ENCODE peak calls at places on chromosomes 2 and 18, in seven cellular contexts. One of them, this sample, is unnamed.

GRCh38 chr18:8800041-8800441 is 94.7 kb downstream of the MTCL1 start:
- DNase-seq in AG08395: peak
- DNase-seq in T47D: no peak
- DNase-seq in NCI-H345: no peak
- DNase-seq in cardiac muscle cell: no peak
- DNase-seq in PC-9: no peak
- DNase-seq in tibial nerve: no peak
- DNase-seq in this sample: no peak

GRCh38 chr2:127025357-127026062 is 81.4 kb downstream of the BIN1 start:
- DNase-seq in PC-9: no peak
- DNase-seq in AG08395: peak
- DNase-seq in cardiac muscle cell: peak
- DNase-seq in NCI-H345: peak
- DNase-seq in tibial nerve: peak
- DNase-seq in T47D: no peak
- DNase-seq in this sample: peak

GRCh38 chr2:73907840-73908452 is 15.1 kb downstream of the ACTG2 start:
- DNase-seq in T47D: peak
- DNase-seq in NCI-H345: peak
- DNase-seq in cardiac muscle cell: peak
- DNase-seq in tibial nerve: no peak
- DNase-seq in AG08395: no peak
- DNase-seq in PC-9: peak
- DNase-seq in this sample: no peak

GRCh38 chr2:68994864-68995263 is 18.1 kb upstream of the ANTXR1 start:
- DNase-seq in tibial nerve: peak
- DNase-seq in PC-9: peak
- DNase-seq in AG08395: peak
- DNase-seq in T47D: no peak
- DNase-seq in NCI-H345: no peak
- DNase-seq in cardiac muscle cell: no peak
- DNase-seq in this sample: peak

GRCh38 chr2:149221898-149222297 is 108.5 kb upstream of the LYPD6 start:
- DNase-seq in PC-9: no peak
- DNase-seq in T47D: no peak
- DNase-seq in NCI-H345: no peak
- DNase-seq in AG08395: no peak
- DNase-seq in cardiac muscle cell: peak
- DNase-seq in tibial nerve: no peak
- DNase-seq in this sample: no peak

GRCh38 chr2:15041429-15041837 is 408.9 kb downstream of the LRATD1 start:
- DNase-seq in T47D: no peak
- DNase-seq in PC-9: no peak
- DNase-seq in cardiac muscle cell: peak
- DNase-seq in NCI-H345: peak
- DNase-seq in AG08395: no peak
- DNase-seq in tibial nerve: peak
- DNase-seq in this sample: no peak

GRCh38 chr2:46824611-46825010 is 91.0 kb downstream of the MCFD2 start:
- DNase-seq in PC-9: no peak
- DNase-seq in T47D: no peak
- DNase-seq in tibial nerve: no peak
- DNase-seq in cardiac muscle cell: no peak
- DNase-seq in NCI-H345: no peak
- DNase-seq in AG08395: no peak
- DNase-seq in this sample: no peak

GRCh38 chr2:159131882-159132281 is 154.6 kb downstream of the WDSUB1 start:
- DNase-seq in PC-9: no peak
- DNase-seq in T47D: no peak
- DNase-seq in NCI-H345: no peak
- DNase-seq in tibial nerve: no peak
- DNase-seq in AG08395: peak
- DNase-seq in cardiac muscle cell: no peak
- DNase-seq in this sample: no peak

GRCh38 chr2:23801396-23801795 is 125.5 kb downstream of the ATAD2B start:
- DNase-seq in NCI-H345: no peak
- DNase-seq in AG08395: peak
- DNase-seq in PC-9: no peak
- DNase-seq in tibial nerve: no peak
- DNase-seq in T47D: no peak
- DNase-seq in cardiac muscle cell: no peak
- DNase-seq in this sample: no peak

GRCh38 chr18:30328839-30329238 is 713.7 kb downstream of the DSC3 start:
- DNase-seq in NCI-H345: no peak
- DNase-seq in PC-9: no peak
- DNase-seq in tibial nerve: no peak
- DNase-seq in cardiac muscle cell: no peak
- DNase-seq in AG08395: no peak
- DNase-seq in T47D: no peak
- DNase-seq in this sample: no peak

GRCh38 chr2:109514857-109515256 is 98.9 kb downstream of the SEPTIN10 start:
- DNase-seq in NCI-H345: no peak
- DNase-seq in T47D: no peak
- DNase-seq in PC-9: no peak
- DNase-seq in cardiac muscle cell: no peak
- DNase-seq in AG08395: no peak
- DNase-seq in tibial nerve: no peak
- DNase-seq in this sample: no peak

GRCh38 chr2:202215179-202215578 is 23.2 kb downstream of the SUMO1 start:
- DNase-seq in cardiac muscle cell: no peak
- DNase-seq in NCI-H345: no peak
- DNase-seq in AG08395: no peak
- DNase-seq in tibial nerve: no peak
- DNase-seq in PC-9: no peak
- DNase-seq in T47D: no peak
- DNase-seq in this sample: no peak

GRCh38 chr18:46134920-46135675 is 30.9 kb downstream of the HAUS1 start:
- DNase-seq in NCI-H345: no peak
- DNase-seq in cardiac muscle cell: peak
- DNase-seq in tibial nerve: no peak
- DNase-seq in T47D: no peak
- DNase-seq in PC-9: no peak
- DNase-seq in AG08395: peak
- DNase-seq in this sample: no peak

GRCh38 chr2:9630001-9630749 is 622 bp downstream of the YWHAQ start:
- DNase-seq in AG08395: peak
- DNase-seq in PC-9: peak
- DNase-seq in NCI-H345: peak
- DNase-seq in tibial nerve: peak
- DNase-seq in T47D: peak
- DNase-seq in cardiac muscle cell: peak
- DNase-seq in this sample: peak

GRCh38 chr2:218812096-218812815 is 19.3 kb downstream of the PRKAG3 start:
- DNase-seq in tibial nerve: no peak
- DNase-seq in NCI-H345: no peak
- DNase-seq in PC-9: no peak
- DNase-seq in AG08395: no peak
- DNase-seq in T47D: no peak
- DNase-seq in cardiac muscle cell: no peak
- DNase-seq in this sample: no peak

GRCh38 chr2:19021100-19021476 is 337.3 kb downstream of the OSR1 start:
- DNase-seq in T47D: no peak
- DNase-seq in NCI-H345: no peak
- DNase-seq in PC-9: peak
- DNase-seq in cardiac muscle cell: no peak
- DNase-seq in AG08395: peak
- DNase-seq in tibial nerve: no peak
- DNase-seq in this sample: no peak

GRCh38 chr2:15160201-15160600 is 400.9 kb downstream of the NBAS start:
- DNase-seq in AG08395: no peak
- DNase-seq in PC-9: no peak
- DNase-seq in NCI-H345: no peak
- DNase-seq in tibial nerve: no peak
- DNase-seq in T47D: no peak
- DNase-seq in cardiac muscle cell: no peak
- DNase-seq in this sample: no peak

GRCh38 chr2:185181901-185182300 is 556.7 kb upstream of the FSIP2 start:
- DNase-seq in AG08395: no peak
- DNase-seq in PC-9: no peak
- DNase-seq in NCI-H345: no peak
- DNase-seq in cardiac muscle cell: no peak
- DNase-seq in tibial nerve: no peak
- DNase-seq in T47D: no peak
- DNase-seq in this sample: no peak

GRCh38 chr2:15839461-15840124 is 100.8 kb upstream of the MYCN start:
- DNase-seq in PC-9: no peak
- DNase-seq in tibial nerve: no peak
- DNase-seq in AG08395: no peak
- DNase-seq in T47D: no peak
- DNase-seq in NCI-H345: no peak
- DNase-seq in cardiac muscle cell: no peak
- DNase-seq in this sample: no peak

GRCh38 chr2:55616509-55617159 is 788 bp downstream of the PPP4R3B start:
- DNase-seq in cardiac muscle cell: peak
- DNase-seq in AG08395: peak
- DNase-seq in PC-9: peak
- DNase-seq in tibial nerve: no peak
- DNase-seq in NCI-H345: peak
- DNase-seq in T47D: peak
- DNase-seq in this sample: no peak

GRCh38 chr2:30335981-30336538 is 104.7 kb downstream of the LBH start:
- DNase-seq in AG08395: no peak
- DNase-seq in PC-9: no peak
- DNase-seq in NCI-H345: no peak
- DNase-seq in tibial nerve: no peak
- DNase-seq in cardiac muscle cell: no peak
- DNase-seq in T47D: no peak
- DNase-seq in this sample: no peak

GRCh38 chr18:36693931-36694661 is 134.7 kb downstream of the TPGS2 start:
- DNase-seq in AG08395: peak
- DNase-seq in PC-9: no peak
- DNase-seq in NCI-H345: peak
- DNase-seq in cardiac muscle cell: no peak
- DNase-seq in T47D: peak
- DNase-seq in tibial nerve: no peak
- DNase-seq in this sample: no peak

GRCh38 chr2:172200495-172201085 is 97.9 kb upstream of the DLX2 start:
- DNase-seq in cardiac muscle cell: no peak
- DNase-seq in NCI-H345: no peak
- DNase-seq in PC-9: no peak
- DNase-seq in tibial nerve: no peak
- DNase-seq in AG08395: peak
- DNase-seq in T47D: peak
- DNase-seq in this sample: no peak

GRCh38 chr18:58484989-58485962 is 143.6 kb downstream of the ALPK2 start:
- DNase-seq in NCI-H345: no peak
- DNase-seq in tibial nerve: no peak
- DNase-seq in PC-9: no peak
- DNase-seq in AG08395: no peak
- DNase-seq in T47D: no peak
- DNase-seq in cardiac muscle cell: peak
- DNase-seq in this sample: no peak

GRCh38 chr2:237732070-237732469 is 66.5 kb upstream of the RBM44 start:
- DNase-seq in NCI-H345: no peak
- DNase-seq in cardiac muscle cell: no peak
- DNase-seq in tibial nerve: no peak
- DNase-seq in PC-9: no peak
- DNase-seq in AG08395: no peak
- DNase-seq in T47D: no peak
- DNase-seq in this sample: no peak

GRCh38 chr2:83251473-83251872 is 1207.6 kb downstream of the SUCLG1 start:
- DNase-seq in tibial nerve: no peak
- DNase-seq in PC-9: no peak
- DNase-seq in AG08395: no peak
- DNase-seq in NCI-H345: no peak
- DNase-seq in cardiac muscle cell: no peak
- DNase-seq in T47D: no peak
- DNase-seq in this sample: no peak